ENCODE peak calls at places on chromosome 13, in four cellular contexts. M, Q, O and D are unnamed samples.

GRCh38 chr13:26475176-26476110 is 82.0 kb upstream of the WASF3 start:
- DNase-seq in M (no peak), Q (no peak), O (no peak), D (no peak)

GRCh38 chr13:83297591-83298305 is 584.5 kb downstream of the SLITRK1 start:
- DNase-seq in M (no peak), Q (no peak), O (no peak), D (no peak)

GRCh38 chr13:22049384-22049783 is 378.5 kb downstream of the FGF9 start:
- DNase-seq in M (no peak), Q (no peak), O (no peak), D (no peak)

GRCh38 chr13:109874921-109875454 is 88.6 kb upstream of the IRS2 start:
- DNase-seq in M (peak; percentile 80), Q (no peak), O (peak; percentile 77), D (no peak)

GRCh38 chr13:74443623-74444022 is 309.4 kb upstream of the KLF12 start:
- DNase-seq in M (peak; percentile 87), Q (no peak), O (peak; percentile 77), D (no peak)

GRCh38 chr13:23990443-23990842 is 93.1 kb upstream of the C1QTNF9B start:
- DNase-seq in M (no peak), Q (no peak), O (no peak), D (peak; percentile 43)

GRCh38 chr13:113746143-113746525 is 12.9 kb upstream of the TMEM255B start:
- DNase-seq in M (no peak), Q (peak; percentile 52), O (peak; percentile 5), D (no peak)

GRCh38 chr13:57630661-57631606 is 610 bp upstream of the PCDH17 start:
- DNase-seq in M (peak; percentile 79), Q (no peak), O (no peak), D (peak; percentile 56)

GRCh38 chr13:35165205-35165604 is 223.1 kb downstream of the NBEA start:
- DNase-seq in M (no peak), Q (no peak), O (no peak), D (no peak)

GRCh38 chr13:26529441-26529840 is 28.0 kb upstream of the WASF3 start:
- DNase-seq in M (peak; percentile 46), Q (peak; percentile 44), O (peak; percentile 54), D (no peak)

GRCh38 chr13:66835040-66835628 is 395.0 kb downstream of the PCDH9 start:
- DNase-seq in M (peak; percentile 18), Q (peak; percentile 32), O (peak; percentile 60), D (peak; percentile 97)

GRCh38 chr13:101434486-101434885 is 18.0 kb upstream of the ITGBL1 start:
- DNase-seq in M (peak; percentile 77), Q (no peak), O (no peak), D (no peak)

GRCh38 chr13:27562457-27562856 is 57.9 kb downstream of the LNX2 start:
- DNase-seq in M (no peak), Q (no peak), O (no peak), D (no peak)

GRCh38 chr13:50829896-50830295 is 13.6 kb downstream of the DLEU7 start:
- DNase-seq in M (no peak), Q (no peak), O (peak; percentile 26), D (no peak)

GRCh38 chr13:40438022-40438692 is 228.3 kb downstream of the FOXO1 start:
- DNase-seq in M (no peak), Q (no peak), O (no peak), D (no peak)

GRCh38 chr13:42039946-42040729 is 8.3 kb upstream of the DGKH start:
- DNase-seq in M (peak; percentile 80), Q (peak; percentile 94), O (peak; percentile 82), D (peak; percentile 46)

GRCh38 chr13:46656786-46657185 is 103.8 kb downstream of the LRCH1 start:
- DNase-seq in M (no peak), Q (no peak), O (no peak), D (no peak)